ENCODE peak calls at places on chromosomes 16 and 17, in eight cellular contexts. T, E, Q, K, R, N, L and J are unnamed samples.

GRCh38 chr17:20993863-20994778 is 48.7 kb downstream of the USP22 start:
- DNase-seq in T (no peak), E (no peak), Q (no peak), K (no peak), R (no peak), N (no peak), L (no peak), J (no peak)

GRCh38 chr16:26365555-26365954 is 673.8 kb downstream of the HS3ST4 start:
- DNase-seq in T (no peak), E (no peak), Q (no peak), K (no peak), R (no peak), N (no peak), L (no peak), J (no peak)

GRCh38 chr16:23334421-23334853 is 32.3 kb downstream of the SCNN1B start:
- DNase-seq in T (no peak), E (no peak), Q (no peak), K (no peak), R (no peak), N (no peak), L (no peak), J (no peak)

GRCh38 chr16:14609716-14610115 is 20.3 kb downstream of the PARN start:
- DNase-seq in T (no peak), E (no peak), Q (no peak), K (no peak), R (no peak), N (no peak), L (no peak), J (no peak)

GRCh38 chr16:81873843-81874752 is 95.0 kb downstream of the PLCG2 start:
- DNase-seq in T (no peak), E (peak), Q (peak), K (peak), R (peak), N (peak), L (no peak), J (peak)

GRCh38 chr17:42577140-42577531 is 393 bp downstream of the PSMC3IP start:
- DNase-seq in T (no peak), E (no peak), Q (no peak), K (no peak), R (no peak), N (no peak), L (no peak), J (no peak)

GRCh38 chr16:85935391-85935956 is 36.5 kb downstream of the IRF8 start:
- DNase-seq in T (no peak), E (no peak), Q (no peak), K (no peak), R (no peak), N (no peak), L (no peak), J (no peak)

GRCh38 chr16:57946181-57946801 is 24.6 kb downstream of the CNGB1 start:
- DNase-seq in T (no peak), E (no peak), Q (no peak), K (no peak), R (no peak), N (no peak), L (peak), J (peak)

GRCh38 chr17:7579001-7579838 is at the start of gene CD68:
- DNase-seq in T (peak), E (no peak), Q (no peak), K (peak), R (peak), N (peak), L (no peak), J (peak)

GRCh38 chr17:64687959-64688358 is 25.9 kb upstream of the SMURF2 start:
- DNase-seq in T (no peak), E (no peak), Q (no peak), K (no peak), R (no peak), N (no peak), L (no peak), J (no peak)

GRCh38 chr16:20741555-20742285 is at the start of gene THUMPD1:
- DNase-seq in T (peak), E (peak), Q (peak), K (peak), R (peak), N (peak), L (peak), J (peak)

GRCh38 chr17:17348872-17349723 is 45.9 kb downstream of the NT5M start:
- DNase-seq in T (no peak), E (no peak), Q (no peak), K (no peak), R (no peak), N (no peak), L (no peak), J (no peak)

GRCh38 chr16:19116711-19117449 is 3.1 kb downstream of the ITPRIPL2 start:
- DNase-seq in T (no peak), E (no peak), Q (no peak), K (no peak), R (no peak), N (no peak), L (no peak), J (peak)

GRCh38 chr17:50638851-50639767 is 4.4 kb downstream of the ABCC3 start:
- DNase-seq in T (no peak), E (peak), Q (no peak), K (peak), R (no peak), N (peak), L (no peak), J (peak)

GRCh38 chr16:1941162-1941923 is 1.7 kb downstream of the MSRB1 start:
- DNase-seq in T (no peak), E (no peak), Q (no peak), K (peak), R (no peak), N (no peak), L (no peak), J (peak)

GRCh38 chr16:11257131-11257938 is 1.3 kb upstream of the SOCS1 start:
- DNase-seq in T (no peak), E (peak), Q (no peak), K (peak), R (no peak), N (peak), L (peak), J (peak)

GRCh38 chr16:53372942-53373871 is 61.1 kb upstream of the RBL2 start:
- DNase-seq in T (peak), E (peak), Q (peak), K (peak), R (peak), N (no peak), L (no peak), J (peak)

GRCh38 chr17:19785854-19786253 is 37.8 kb upstream of the ALDH3A1 start:
- DNase-seq in T (no peak), E (no peak), Q (no peak), K (no peak), R (no peak), N (no peak), L (no peak), J (no peak)

GRCh38 chr17:5825717-5826330 is 241.5 kb upstream of the NLRP1 start:
- DNase-seq in T (no peak), E (no peak), Q (no peak), K (no peak), R (no peak), N (peak), L (no peak), J (no peak)

GRCh38 chr16:68360971-68361370 is 50.2 kb downstream of the PRMT7 start:
- DNase-seq in T (no peak), E (no peak), Q (no peak), K (no peak), R (no peak), N (no peak), L (no peak), J (no peak)

GRCh38 chr17:77604301-77605031 is 354.0 kb upstream of the TNRC6C start:
- DNase-seq in T (no peak), E (no peak), Q (no peak), K (no peak), R (no peak), N (no peak), L (no peak), J (no peak)

GRCh38 chr16:67173808-67174705 is 3.7 kb downstream of the NOL3 start:
- DNase-seq in T (peak), E (peak), Q (no peak), K (peak), R (no peak), N (peak), L (peak), J (peak)

GRCh38 chr17:6547336-6547735 is 9.0 kb downstream of the PITPNM3 start:
- DNase-seq in T (no peak), E (no peak), Q (no peak), K (no peak), R (no peak), N (no peak), L (peak), J (no peak)

GRCh38 chr16:50282010-50282538 is 15.7 kb downstream of the ADCY7 start:
- DNase-seq in T (peak), E (peak), Q (no peak), K (peak), R (no peak), N (no peak), L (no peak), J (no peak)

GRCh38 chr16:31568577-31569359 is 41.1 kb downstream of the AHSP start:
- DNase-seq in T (no peak), E (peak), Q (no peak), K (no peak), R (no peak), N (no peak), L (no peak), J (no peak)

GRCh38 chr17:74317071-74317470 is 9.0 kb upstream of the KIF19 start:
- DNase-seq in T (no peak), E (no peak), Q (no peak), K (no peak), R (no peak), N (no peak), L (no peak), J (no peak)

GRCh38 chr16:2183671-2184070 is 12.7 kb downstream of the CASKIN1 start:
- DNase-seq in T (no peak), E (no peak), Q (no peak), K (no peak), R (no peak), N (no peak), L (no peak), J (no peak)

GRCh38 chr16:28035866-28036393 is 27.6 kb downstream of the GSG1L start:
- DNase-seq in T (no peak), E (no peak), Q (no peak), K (no peak), R (no peak), N (no peak), L (no peak), J (no peak)

GRCh38 chr16:87271256-87271655 is 45.9 kb downstream of the C16orf95 start:
- DNase-seq in T (no peak), E (no peak), Q (no peak), K (no peak), R (no peak), N (no peak), L (no peak), J (no peak)

GRCh38 chr17:36001109-36001735 is at the start of gene CCL15:
- DNase-seq in T (no peak), E (no peak), Q (no peak), K (no peak), R (no peak), N (no peak), L (no peak), J (no peak)

GRCh38 chr17:29615048-29615385 is 7.7 kb downstream of the CORO6 start:
- DNase-seq in T (peak), E (no peak), Q (no peak), K (peak), R (no peak), N (no peak), L (no peak), J (no peak)

GRCh38 chr16:19644877-19645276 is 73.2 kb downstream of the KNOP1 start:
- DNase-seq in T (no peak), E (no peak), Q (no peak), K (no peak), R (no peak), N (no peak), L (no peak), J (no peak)

GRCh38 chr16:525520-526180 is 1.9 kb upstream of the CAPN15 start:
- DNase-seq in T (peak), E (no peak), Q (no peak), K (no peak), R (peak), N (peak), L (no peak), J (peak)

GRCh38 chr16:67148656-67149275 is 2.0 kb downstream of the B3GNT9 start:
- DNase-seq in T (no peak), E (no peak), Q (no peak), K (no peak), R (no peak), N (no peak), L (no peak), J (no peak)

GRCh38 chr17:59451706-59452105 is 113.7 kb upstream of the DHX40 start:
- DNase-seq in T (no peak), E (no peak), Q (no peak), K (no peak), R (no peak), N (peak), L (no peak), J (peak)

GRCh38 chr17:10266477-10266876 is 68.1 kb upstream of the GAS7 start:
- DNase-seq in T (no peak), E (no peak), Q (no peak), K (no peak), R (no peak), N (no peak), L (no peak), J (no peak)